ENCODE peak calls at places on chromosomes 11 and 22, in ten cellular contexts. One of them, this sample, is unnamed.

GRCh38 chr11:45104790-45105084 is 41.7 kb upstream of the PRDM11 start:
- DNase-seq in A549: no peak
- DNase-seq in tibial nerve: no peak
- DNase-seq in KBM-7: no peak
- DNase-seq in stimulated activated CD8-positive, alpha-beta memory T cell treated with anti-CD3 and anti-CD28 coated beads, Interleukin-4, amount 100 ng/mL, for 4 hours: no peak
- DNase-seq in H9: no peak
- DNase-seq in Panc1: no peak
- DNase-seq in stimulated activated CD4-positive, alpha-beta T cell treated with anti-CD3 and anti-CD28 coated beads, Interleukin-4, amount 100 ng/mL, for 4 hours: no peak
- DNase-seq in fibroblast of pulmonary artery: no peak
- DNase-seq in T follicular helper cell: no peak
- DNase-seq in this sample: no peak

GRCh38 chr11:46238078-46238966 is 39.1 kb upstream of the CREB3L1 start:
- DNase-seq in A549: peak; percentile 77
- DNase-seq in tibial nerve: peak; percentile 32
- DNase-seq in KBM-7: no peak
- DNase-seq in stimulated activated CD8-positive, alpha-beta memory T cell treated with anti-CD3 and anti-CD28 coated beads, Interleukin-4, amount 100 ng/mL, for 4 hours: peak; percentile 27
- DNase-seq in H9: peak; percentile 64
- DNase-seq in Panc1: no peak
- DNase-seq in stimulated activated CD4-positive, alpha-beta T cell treated with anti-CD3 and anti-CD28 coated beads, Interleukin-4, amount 100 ng/mL, for 4 hours: peak; percentile 67
- DNase-seq in fibroblast of pulmonary artery: peak; percentile 85
- DNase-seq in T follicular helper cell: peak; percentile 42
- DNase-seq in this sample: peak; percentile 83

GRCh38 chr22:46043816-46044717 is 67.1 kb upstream of the WNT7B start:
- DNase-seq in A549: no peak
- DNase-seq in tibial nerve: no peak
- DNase-seq in KBM-7: peak; percentile 73
- DNase-seq in stimulated activated CD8-positive, alpha-beta memory T cell treated with anti-CD3 and anti-CD28 coated beads, Interleukin-4, amount 100 ng/mL, for 4 hours: no peak
- DNase-seq in H9: peak; percentile 72
- DNase-seq in Panc1: no peak
- DNase-seq in stimulated activated CD4-positive, alpha-beta T cell treated with anti-CD3 and anti-CD28 coated beads, Interleukin-4, amount 100 ng/mL, for 4 hours: no peak
- DNase-seq in fibroblast of pulmonary artery: no peak
- DNase-seq in T follicular helper cell: no peak
- DNase-seq in this sample: no peak

GRCh38 chr11:21415566-21415965 is 746.2 kb downstream of the NELL1 start:
- DNase-seq in A549: no peak
- DNase-seq in tibial nerve: no peak
- DNase-seq in KBM-7: no peak
- DNase-seq in stimulated activated CD8-positive, alpha-beta memory T cell treated with anti-CD3 and anti-CD28 coated beads, Interleukin-4, amount 100 ng/mL, for 4 hours: no peak
- DNase-seq in H9: no peak
- DNase-seq in Panc1: no peak
- DNase-seq in stimulated activated CD4-positive, alpha-beta T cell treated with anti-CD3 and anti-CD28 coated beads, Interleukin-4, amount 100 ng/mL, for 4 hours: no peak
- DNase-seq in fibroblast of pulmonary artery: no peak
- DNase-seq in T follicular helper cell: no peak
- DNase-seq in this sample: no peak

GRCh38 chr11:20070459-20070858 is 89.8 kb downstream of the DBX1 start:
- DNase-seq in A549: peak; percentile 40
- DNase-seq in tibial nerve: no peak
- DNase-seq in KBM-7: no peak
- DNase-seq in stimulated activated CD8-positive, alpha-beta memory T cell treated with anti-CD3 and anti-CD28 coated beads, Interleukin-4, amount 100 ng/mL, for 4 hours: no peak
- DNase-seq in H9: no peak
- DNase-seq in Panc1: no peak
- DNase-seq in stimulated activated CD4-positive, alpha-beta T cell treated with anti-CD3 and anti-CD28 coated beads, Interleukin-4, amount 100 ng/mL, for 4 hours: no peak
- DNase-seq in fibroblast of pulmonary artery: no peak
- DNase-seq in T follicular helper cell: no peak
- DNase-seq in this sample: no peak

GRCh38 chr11:24683578-24683977 is 186.7 kb downstream of the LUZP2 start:
- DNase-seq in A549: no peak
- DNase-seq in tibial nerve: no peak
- DNase-seq in KBM-7: no peak
- DNase-seq in stimulated activated CD8-positive, alpha-beta memory T cell treated with anti-CD3 and anti-CD28 coated beads, Interleukin-4, amount 100 ng/mL, for 4 hours: no peak
- DNase-seq in H9: no peak
- DNase-seq in Panc1: no peak
- DNase-seq in stimulated activated CD4-positive, alpha-beta T cell treated with anti-CD3 and anti-CD28 coated beads, Interleukin-4, amount 100 ng/mL, for 4 hours: no peak
- DNase-seq in fibroblast of pulmonary artery: no peak
- DNase-seq in T follicular helper cell: no peak
- DNase-seq in this sample: no peak

GRCh38 chr11:6894097-6894496 is 1.8 kb upstream of the OR2D2 start:
- DNase-seq in A549: no peak
- DNase-seq in tibial nerve: no peak
- DNase-seq in KBM-7: no peak
- DNase-seq in stimulated activated CD8-positive, alpha-beta memory T cell treated with anti-CD3 and anti-CD28 coated beads, Interleukin-4, amount 100 ng/mL, for 4 hours: no peak
- DNase-seq in H9: no peak
- DNase-seq in Panc1: no peak
- DNase-seq in stimulated activated CD4-positive, alpha-beta T cell treated with anti-CD3 and anti-CD28 coated beads, Interleukin-4, amount 100 ng/mL, for 4 hours: no peak
- DNase-seq in fibroblast of pulmonary artery: no peak
- DNase-seq in T follicular helper cell: no peak
- DNase-seq in this sample: no peak

GRCh38 chr11:8757047-8757446 is 74.5 kb downstream of the RPL27A start:
- DNase-seq in A549: no peak
- DNase-seq in tibial nerve: no peak
- DNase-seq in KBM-7: no peak
- DNase-seq in stimulated activated CD8-positive, alpha-beta memory T cell treated with anti-CD3 and anti-CD28 coated beads, Interleukin-4, amount 100 ng/mL, for 4 hours: no peak
- DNase-seq in H9: no peak
- DNase-seq in Panc1: no peak
- DNase-seq in stimulated activated CD4-positive, alpha-beta T cell treated with anti-CD3 and anti-CD28 coated beads, Interleukin-4, amount 100 ng/mL, for 4 hours: no peak
- DNase-seq in fibroblast of pulmonary artery: no peak
- DNase-seq in T follicular helper cell: no peak
- DNase-seq in this sample: no peak

GRCh38 chr11:133302056-133302455 is 230.2 kb downstream of the OPCML start:
- DNase-seq in A549: no peak
- DNase-seq in tibial nerve: no peak
- DNase-seq in KBM-7: no peak
- DNase-seq in stimulated activated CD8-positive, alpha-beta memory T cell treated with anti-CD3 and anti-CD28 coated beads, Interleukin-4, amount 100 ng/mL, for 4 hours: no peak
- DNase-seq in H9: no peak
- DNase-seq in Panc1: no peak
- DNase-seq in stimulated activated CD4-positive, alpha-beta T cell treated with anti-CD3 and anti-CD28 coated beads, Interleukin-4, amount 100 ng/mL, for 4 hours: no peak
- DNase-seq in fibroblast of pulmonary artery: no peak
- DNase-seq in T follicular helper cell: no peak
- DNase-seq in this sample: no peak

GRCh38 chr11:64036081-64037026 is 623 bp downstream of the FLRT1 start:
- DNase-seq in A549: no peak
- DNase-seq in tibial nerve: no peak
- DNase-seq in KBM-7: peak; percentile 28
- DNase-seq in stimulated activated CD8-positive, alpha-beta memory T cell treated with anti-CD3 and anti-CD28 coated beads, Interleukin-4, amount 100 ng/mL, for 4 hours: no peak
- DNase-seq in H9: no peak
- DNase-seq in Panc1: no peak
- DNase-seq in stimulated activated CD4-positive, alpha-beta T cell treated with anti-CD3 and anti-CD28 coated beads, Interleukin-4, amount 100 ng/mL, for 4 hours: no peak
- DNase-seq in fibroblast of pulmonary artery: peak; percentile 16
- DNase-seq in T follicular helper cell: no peak
- DNase-seq in this sample: peak; percentile 34

GRCh38 chr11:1482581-1483444 is 3.8 kb downstream of the MOB2 start:
- DNase-seq in A549: no peak
- DNase-seq in tibial nerve: no peak
- DNase-seq in KBM-7: no peak
- DNase-seq in stimulated activated CD8-positive, alpha-beta memory T cell treated with anti-CD3 and anti-CD28 coated beads, Interleukin-4, amount 100 ng/mL, for 4 hours: no peak
- DNase-seq in H9: no peak
- DNase-seq in Panc1: no peak
- DNase-seq in stimulated activated CD4-positive, alpha-beta T cell treated with anti-CD3 and anti-CD28 coated beads, Interleukin-4, amount 100 ng/mL, for 4 hours: no peak
- DNase-seq in fibroblast of pulmonary artery: no peak
- DNase-seq in T follicular helper cell: no peak
- DNase-seq in this sample: peak; percentile 36

GRCh38 chr22:23237201-23237798 is 57.0 kb downstream of the BCR start:
- DNase-seq in A549: no peak
- DNase-seq in tibial nerve: peak; percentile 75
- DNase-seq in KBM-7: no peak
- DNase-seq in stimulated activated CD8-positive, alpha-beta memory T cell treated with anti-CD3 and anti-CD28 coated beads, Interleukin-4, amount 100 ng/mL, for 4 hours: no peak
- DNase-seq in H9: peak; percentile 61
- DNase-seq in Panc1: no peak
- DNase-seq in stimulated activated CD4-positive, alpha-beta T cell treated with anti-CD3 and anti-CD28 coated beads, Interleukin-4, amount 100 ng/mL, for 4 hours: no peak
- DNase-seq in fibroblast of pulmonary artery: peak; percentile 41
- DNase-seq in T follicular helper cell: no peak
- DNase-seq in this sample: peak; percentile 88